ENCODE peak calls at places on chromosome 21, in eight cellular contexts. I, D, A, N, X, R, F and E are unnamed samples.

GRCh38 chr21:44299458-44300261 is at the start of gene PFKL:
- DNase-seq in I (peak), D (no peak), A (peak), N (peak), X (no peak), R (peak), F (peak), E (peak)

GRCh38 chr21:41526478-41527087 is 18.6 kb upstream of the TMPRSS2 start:
- DNase-seq in I (peak), D (no peak), A (peak), N (no peak), X (no peak), R (no peak), F (no peak), E (peak)

GRCh38 chr21:42646076-42646825 is 7.2 kb upstream of the PDE9A start:
- DNase-seq in I (no peak), D (no peak), A (no peak), N (no peak), X (no peak), R (peak), F (no peak), E (no peak)

GRCh38 chr21:42593815-42594157 is 59.6 kb upstream of the PDE9A start:
- DNase-seq in I (no peak), D (no peak), A (no peak), N (no peak), X (no peak), R (no peak), F (no peak), E (no peak)

GRCh38 chr21:23384679-23385078 is 2222.6 kb downstream of the MRPL39 start:
- DNase-seq in I (no peak), D (no peak), A (no peak), N (no peak), X (no peak), R (no peak), F (peak), E (no peak)

GRCh38 chr21:29190920-29191319 is 60.5 kb downstream of the MAP3K7CL start:
- DNase-seq in I (no peak), D (no peak), A (no peak), N (no peak), X (no peak), R (no peak), F (no peak), E (no peak)

GRCh38 chr21:35223480-35224156 is 174.5 kb upstream of the RUNX1 start:
- DNase-seq in I (no peak), D (no peak), A (no peak), N (no peak), X (no peak), R (no peak), F (no peak), E (no peak)

GRCh38 chr21:19870682-19871081 is 1127.5 kb upstream of the NCAM2 start:
- DNase-seq in I (no peak), D (no peak), A (no peak), N (no peak), X (no peak), R (no peak), F (no peak), E (no peak)

GRCh38 chr21:46057111-46057709 is 40.7 kb upstream of the COL6A2 start:
- DNase-seq in I (no peak), D (no peak), A (no peak), N (no peak), X (no peak), R (no peak), F (peak), E (peak)